ENCODE peak calls at places on chromosomes 7 and 10, in seven cellular contexts. D, O, W, T, U, K and B are unnamed samples.

GRCh38 chr7:70700055-70700934 is 431.6 kb upstream of the GALNT17 start:
- DNase-seq in D (no peak), O (no peak), W (no peak), T (no peak), U (peak), K (no peak), B (peak)

GRCh38 chr10:72104472-72105097 is 16.2 kb upstream of the SPOCK2 start:
- DNase-seq in D (no peak), O (no peak), W (no peak), T (no peak), U (no peak), K (no peak), B (no peak)

GRCh38 chr10:121324678-121325213 is 273.5 kb downstream of the FGFR2 start:
- DNase-seq in D (no peak), O (no peak), W (peak), T (no peak), U (no peak), K (no peak), B (no peak)

GRCh38 chr10:124730790-124731189 is 13.4 kb downstream of the FAM53B start:
- DNase-seq in D (no peak), O (no peak), W (no peak), T (no peak), U (no peak), K (no peak), B (no peak)

GRCh38 chr10:91901784-91902677 is 7.3 kb downstream of the FGFBP3 start:
- DNase-seq in D (peak), O (peak), W (peak), T (no peak), U (no peak), K (no peak), B (no peak)

GRCh38 chr7:45100761-45101480 is 10.6 kb downstream of the TBRG4 start:
- DNase-seq in D (no peak), O (no peak), W (no peak), T (no peak), U (no peak), K (no peak), B (no peak)

GRCh38 chr7:54992876-54993490 is 25.8 kb upstream of the EGFR start:
- DNase-seq in D (no peak), O (no peak), W (no peak), T (no peak), U (no peak), K (no peak), B (no peak)

GRCh38 chr10:71547841-71548493 is 151.2 kb downstream of the CDH23 start:
- DNase-seq in D (no peak), O (no peak), W (no peak), T (no peak), U (no peak), K (no peak), B (no peak)

GRCh38 chr10:102945989-102946388 is 27.9 kb downstream of the CNNM2 start:
- DNase-seq in D (no peak), O (no peak), W (no peak), T (no peak), U (no peak), K (no peak), B (no peak)

GRCh38 chr7:89837515-89837914 is 316.8 kb upstream of the STEAP1 start:
- DNase-seq in D (no peak), O (no peak), W (no peak), T (no peak), U (no peak), K (peak), B (peak)

GRCh38 chr10:74282151-74282852 is 131.3 kb downstream of the ADK start:
- DNase-seq in D (no peak), O (no peak), W (no peak), T (no peak), U (no peak), K (no peak), B (no peak)

GRCh38 chr10:69202332-69202731 is 17.8 kb upstream of the HKDC1 start:
- DNase-seq in D (no peak), O (no peak), W (no peak), T (no peak), U (no peak), K (no peak), B (no peak)

GRCh38 chr10:69728335-69728861 is 73.3 kb upstream of the COL13A1 start:
- DNase-seq in D (no peak), O (no peak), W (no peak), T (no peak), U (no peak), K (no peak), B (no peak)

GRCh38 chr10:93149761-93150160 is 76.1 kb downstream of the CYP26A1 start:
- DNase-seq in D (no peak), O (no peak), W (no peak), T (no peak), U (no peak), K (no peak), B (no peak)

GRCh38 chr7:108002726-108003590 is at the start of gene LAMB1:
- DNase-seq in D (no peak), O (no peak), W (no peak), T (no peak), U (peak), K (peak), B (no peak)

GRCh38 chr10:73799899-73800559 is 11.4 kb downstream of the NDST2 start:
- DNase-seq in D (no peak), O (no peak), W (no peak), T (no peak), U (no peak), K (no peak), B (no peak)

GRCh38 chr10:71040326-71040725 is 152.0 kb upstream of the PCBD1 start:
- DNase-seq in D (no peak), O (no peak), W (no peak), T (no peak), U (no peak), K (no peak), B (no peak)

GRCh38 chr10:36801660-36802059 is 323.7 kb upstream of the ANKRD30A start:
- DNase-seq in D (no peak), O (no peak), W (no peak), T (no peak), U (no peak), K (no peak), B (no peak)

GRCh38 chr10:44857363-44858016 is 53.6 kb upstream of the TMEM72 start:
- DNase-seq in D (peak), O (peak), W (no peak), T (peak), U (peak), K (peak), B (peak)

GRCh38 chr7:98902523-98902922 is 24.2 kb downstream of the TRRAP start:
- DNase-seq in D (no peak), O (no peak), W (no peak), T (no peak), U (no peak), K (no peak), B (no peak)